ENCODE peak calls at places on chromosomes 11 and 22, in ten cellular contexts. One of them, this sample, is unnamed.

GRCh38 chr11:70141490-70142014 is 61.5 kb upstream of the FADD start:
- DNase-seq in nephron progenitor cell: no peak
- DNase-seq in NCI-H1436: peak
- DNase-seq in EL: no peak
- DNase-seq in stimulated activated CD8-positive, alpha-beta memory T cell treated with anti-CD3 and anti-CD28 coated beads, Interleukin-15, amount 100 ng/mL, for 4 hours: no peak
- DNase-seq in hippocampal formation: no peak
- DNase-seq in astrocyte of the spinal cord: no peak
- DNase-seq in NCI-H460: no peak
- DNase-seq in lung: no peak
- DNase-seq in iPS DF 6.9: no peak
- DNase-seq in this sample: no peak

GRCh38 chr11:128684582-128685382 is 9.1 kb upstream of the FLI1 start:
- DNase-seq in nephron progenitor cell: no peak
- DNase-seq in NCI-H1436: no peak
- DNase-seq in EL: no peak
- DNase-seq in stimulated activated CD8-positive, alpha-beta memory T cell treated with anti-CD3 and anti-CD28 coated beads, Interleukin-15, amount 100 ng/mL, for 4 hours: no peak
- DNase-seq in hippocampal formation: no peak
- DNase-seq in astrocyte of the spinal cord: no peak
- DNase-seq in NCI-H460: no peak
- DNase-seq in lung: no peak
- DNase-seq in iPS DF 6.9: no peak
- DNase-seq in this sample: no peak

GRCh38 chr11:128042290-128042751 is 545.0 kb downstream of the ETS1 start:
- DNase-seq in nephron progenitor cell: peak
- DNase-seq in NCI-H1436: no peak
- DNase-seq in EL: no peak
- DNase-seq in stimulated activated CD8-positive, alpha-beta memory T cell treated with anti-CD3 and anti-CD28 coated beads, Interleukin-15, amount 100 ng/mL, for 4 hours: no peak
- DNase-seq in hippocampal formation: no peak
- DNase-seq in astrocyte of the spinal cord: no peak
- DNase-seq in NCI-H460: no peak
- DNase-seq in lung: no peak
- DNase-seq in iPS DF 6.9: no peak
- DNase-seq in this sample: no peak

GRCh38 chr11:78731008-78731407 is 156.3 kb upstream of the NARS2 start:
- DNase-seq in nephron progenitor cell: no peak
- DNase-seq in NCI-H1436: no peak
- DNase-seq in EL: no peak
- DNase-seq in stimulated activated CD8-positive, alpha-beta memory T cell treated with anti-CD3 and anti-CD28 coated beads, Interleukin-15, amount 100 ng/mL, for 4 hours: no peak
- DNase-seq in hippocampal formation: no peak
- DNase-seq in astrocyte of the spinal cord: no peak
- DNase-seq in NCI-H460: no peak
- DNase-seq in lung: peak
- DNase-seq in iPS DF 6.9: no peak
- DNase-seq in this sample: no peak

GRCh38 chr11:115081972-115082371 is 403.6 kb downstream of the NXPE2 start:
- DNase-seq in nephron progenitor cell: no peak
- DNase-seq in NCI-H1436: no peak
- DNase-seq in EL: no peak
- DNase-seq in stimulated activated CD8-positive, alpha-beta memory T cell treated with anti-CD3 and anti-CD28 coated beads, Interleukin-15, amount 100 ng/mL, for 4 hours: no peak
- DNase-seq in hippocampal formation: no peak
- DNase-seq in astrocyte of the spinal cord: no peak
- DNase-seq in NCI-H460: no peak
- DNase-seq in lung: no peak
- DNase-seq in iPS DF 6.9: no peak
- DNase-seq in this sample: peak

GRCh38 chr11:24478718-24479117 is 18.1 kb upstream of the LUZP2 start:
- DNase-seq in nephron progenitor cell: no peak
- DNase-seq in NCI-H1436: no peak
- DNase-seq in EL: no peak
- DNase-seq in stimulated activated CD8-positive, alpha-beta memory T cell treated with anti-CD3 and anti-CD28 coated beads, Interleukin-15, amount 100 ng/mL, for 4 hours: no peak
- DNase-seq in hippocampal formation: no peak
- DNase-seq in astrocyte of the spinal cord: no peak
- DNase-seq in NCI-H460: no peak
- DNase-seq in lung: no peak
- DNase-seq in iPS DF 6.9: no peak
- DNase-seq in this sample: no peak

GRCh38 chr11:32312865-32313403 is 122.4 kb downstream of the WT1 start:
- DNase-seq in nephron progenitor cell: no peak
- DNase-seq in NCI-H1436: peak
- DNase-seq in EL: peak
- DNase-seq in stimulated activated CD8-positive, alpha-beta memory T cell treated with anti-CD3 and anti-CD28 coated beads, Interleukin-15, amount 100 ng/mL, for 4 hours: no peak
- DNase-seq in hippocampal formation: no peak
- DNase-seq in astrocyte of the spinal cord: peak
- DNase-seq in NCI-H460: peak
- DNase-seq in lung: peak
- DNase-seq in iPS DF 6.9: no peak
- DNase-seq in this sample: no peak

GRCh38 chr11:74749127-74749964 is 697 bp downstream of the RNF169 start:
- DNase-seq in nephron progenitor cell: peak
- DNase-seq in NCI-H1436: peak
- DNase-seq in EL: peak
- DNase-seq in stimulated activated CD8-positive, alpha-beta memory T cell treated with anti-CD3 and anti-CD28 coated beads, Interleukin-15, amount 100 ng/mL, for 4 hours: no peak
- DNase-seq in hippocampal formation: no peak
- DNase-seq in astrocyte of the spinal cord: peak
- DNase-seq in NCI-H460: peak
- DNase-seq in lung: peak
- DNase-seq in iPS DF 6.9: no peak
- DNase-seq in this sample: no peak

GRCh38 chr11:84673753-84674152 is 953.4 kb downstream of the DLG2 start:
- DNase-seq in nephron progenitor cell: no peak
- DNase-seq in NCI-H1436: peak
- DNase-seq in EL: peak
- DNase-seq in stimulated activated CD8-positive, alpha-beta memory T cell treated with anti-CD3 and anti-CD28 coated beads, Interleukin-15, amount 100 ng/mL, for 4 hours: no peak
- DNase-seq in hippocampal formation: no peak
- DNase-seq in astrocyte of the spinal cord: peak
- DNase-seq in NCI-H460: no peak
- DNase-seq in lung: no peak
- DNase-seq in iPS DF 6.9: no peak
- DNase-seq in this sample: no peak

GRCh38 chr11:77130763-77131513 is 2.9 kb downstream of the MYO7A start:
- DNase-seq in nephron progenitor cell: no peak
- DNase-seq in NCI-H1436: no peak
- DNase-seq in EL: peak
- DNase-seq in stimulated activated CD8-positive, alpha-beta memory T cell treated with anti-CD3 and anti-CD28 coated beads, Interleukin-15, amount 100 ng/mL, for 4 hours: no peak
- DNase-seq in hippocampal formation: peak
- DNase-seq in astrocyte of the spinal cord: peak
- DNase-seq in NCI-H460: no peak
- DNase-seq in lung: no peak
- DNase-seq in iPS DF 6.9: no peak
- DNase-seq in this sample: no peak

GRCh38 chr11:102886999-102887398 is 12.2 kb upstream of the MMP12 start:
- DNase-seq in nephron progenitor cell: no peak
- DNase-seq in NCI-H1436: no peak
- DNase-seq in EL: no peak
- DNase-seq in stimulated activated CD8-positive, alpha-beta memory T cell treated with anti-CD3 and anti-CD28 coated beads, Interleukin-15, amount 100 ng/mL, for 4 hours: no peak
- DNase-seq in hippocampal formation: no peak
- DNase-seq in astrocyte of the spinal cord: no peak
- DNase-seq in NCI-H460: no peak
- DNase-seq in lung: no peak
- DNase-seq in iPS DF 6.9: no peak
- DNase-seq in this sample: no peak

GRCh38 chr11:111911563-111912401 is at the start of gene CRYAB:
- DNase-seq in nephron progenitor cell: peak
- DNase-seq in NCI-H1436: no peak
- DNase-seq in EL: peak
- DNase-seq in stimulated activated CD8-positive, alpha-beta memory T cell treated with anti-CD3 and anti-CD28 coated beads, Interleukin-15, amount 100 ng/mL, for 4 hours: no peak
- DNase-seq in hippocampal formation: peak
- DNase-seq in astrocyte of the spinal cord: peak
- DNase-seq in NCI-H460: peak
- DNase-seq in lung: peak
- DNase-seq in iPS DF 6.9: no peak
- DNase-seq in this sample: no peak

GRCh38 chr11:68121067-68121899 is at the start of gene CHKA:
- DNase-seq in nephron progenitor cell: peak
- DNase-seq in NCI-H1436: peak
- DNase-seq in EL: peak
- DNase-seq in stimulated activated CD8-positive, alpha-beta memory T cell treated with anti-CD3 and anti-CD28 coated beads, Interleukin-15, amount 100 ng/mL, for 4 hours: peak
- DNase-seq in hippocampal formation: peak
- DNase-seq in astrocyte of the spinal cord: peak
- DNase-seq in NCI-H460: peak
- DNase-seq in lung: peak
- DNase-seq in iPS DF 6.9: peak
- DNase-seq in this sample: no peak

GRCh38 chr11:10454902-10455631 is at the start of gene AMPD3:
- DNase-seq in nephron progenitor cell: peak
- DNase-seq in NCI-H1436: no peak
- DNase-seq in EL: peak
- DNase-seq in stimulated activated CD8-positive, alpha-beta memory T cell treated with anti-CD3 and anti-CD28 coated beads, Interleukin-15, amount 100 ng/mL, for 4 hours: no peak
- DNase-seq in hippocampal formation: peak
- DNase-seq in astrocyte of the spinal cord: peak
- DNase-seq in NCI-H460: peak
- DNase-seq in lung: peak
- DNase-seq in iPS DF 6.9: no peak
- DNase-seq in this sample: no peak

GRCh38 chr11:940496-941135 is 14.9 kb downstream of the AP2A2 start:
- DNase-seq in nephron progenitor cell: no peak
- DNase-seq in NCI-H1436: no peak
- DNase-seq in EL: no peak
- DNase-seq in stimulated activated CD8-positive, alpha-beta memory T cell treated with anti-CD3 and anti-CD28 coated beads, Interleukin-15, amount 100 ng/mL, for 4 hours: no peak
- DNase-seq in hippocampal formation: no peak
- DNase-seq in astrocyte of the spinal cord: no peak
- DNase-seq in NCI-H460: no peak
- DNase-seq in lung: no peak
- DNase-seq in iPS DF 6.9: no peak
- DNase-seq in this sample: no peak

GRCh38 chr22:30606455-30607299 is at the start of gene TCN2:
- DNase-seq in nephron progenitor cell: peak
- DNase-seq in NCI-H1436: peak
- DNase-seq in EL: peak
- DNase-seq in stimulated activated CD8-positive, alpha-beta memory T cell treated with anti-CD3 and anti-CD28 coated beads, Interleukin-15, amount 100 ng/mL, for 4 hours: no peak
- DNase-seq in hippocampal formation: peak
- DNase-seq in astrocyte of the spinal cord: peak
- DNase-seq in NCI-H460: peak
- DNase-seq in lung: peak
- DNase-seq in iPS DF 6.9: peak
- DNase-seq in this sample: peak

GRCh38 chr11:134879931-134880330 is 467.9 kb upstream of the B3GAT1 start:
- DNase-seq in nephron progenitor cell: no peak
- DNase-seq in NCI-H1436: no peak
- DNase-seq in EL: no peak
- DNase-seq in stimulated activated CD8-positive, alpha-beta memory T cell treated with anti-CD3 and anti-CD28 coated beads, Interleukin-15, amount 100 ng/mL, for 4 hours: no peak
- DNase-seq in hippocampal formation: no peak
- DNase-seq in astrocyte of the spinal cord: no peak
- DNase-seq in NCI-H460: no peak
- DNase-seq in lung: no peak
- DNase-seq in iPS DF 6.9: no peak
- DNase-seq in this sample: no peak

GRCh38 chr22:35021166-35021565 is 44.8 kb upstream of the ISX start:
- DNase-seq in nephron progenitor cell: no peak
- DNase-seq in NCI-H1436: no peak
- DNase-seq in EL: no peak
- DNase-seq in stimulated activated CD8-positive, alpha-beta memory T cell treated with anti-CD3 and anti-CD28 coated beads, Interleukin-15, amount 100 ng/mL, for 4 hours: no peak
- DNase-seq in hippocampal formation: no peak
- DNase-seq in astrocyte of the spinal cord: no peak
- DNase-seq in NCI-H460: no peak
- DNase-seq in lung: no peak
- DNase-seq in iPS DF 6.9: no peak
- DNase-seq in this sample: no peak

GRCh38 chr11:12731841-12732336 is 57.7 kb downstream of the TEAD1 start:
- DNase-seq in nephron progenitor cell: no peak
- DNase-seq in NCI-H1436: no peak
- DNase-seq in EL: peak
- DNase-seq in stimulated activated CD8-positive, alpha-beta memory T cell treated with anti-CD3 and anti-CD28 coated beads, Interleukin-15, amount 100 ng/mL, for 4 hours: no peak
- DNase-seq in hippocampal formation: no peak
- DNase-seq in astrocyte of the spinal cord: no peak
- DNase-seq in NCI-H460: no peak
- DNase-seq in lung: no peak
- DNase-seq in iPS DF 6.9: no peak
- DNase-seq in this sample: no peak

GRCh38 chr22:43826142-43827093 is 14.3 kb upstream of the EFCAB6 start:
- DNase-seq in nephron progenitor cell: no peak
- DNase-seq in NCI-H1436: no peak
- DNase-seq in EL: peak
- DNase-seq in stimulated activated CD8-positive, alpha-beta memory T cell treated with anti-CD3 and anti-CD28 coated beads, Interleukin-15, amount 100 ng/mL, for 4 hours: no peak
- DNase-seq in hippocampal formation: no peak
- DNase-seq in astrocyte of the spinal cord: peak
- DNase-seq in NCI-H460: peak
- DNase-seq in lung: no peak
- DNase-seq in iPS DF 6.9: no peak
- DNase-seq in this sample: no peak

This sample was measured in NCI-H187 treated with DMSO at 0.1 percent for 48 hours.